ENCODE peak calls at places on chromosomes 2 and 18, in nine cellular contexts. One of them, this sample, is unnamed.

GRCh38 chr2:202541137-202541536 is 93.6 kb upstream of the FAM117B start:
- DNase-seq in G401: peak
- DNase-seq in fibroblast of lung: no peak
- DNase-seq in CD4-positive, alpha-beta T cell: no peak
- DNase-seq in AG04450: no peak
- DNase-seq in MCF 10A: no peak
- DNase-seq in astrocyte of the hippocampus: peak
- DNase-seq in activated T-cell treated with anti-CD3 and anti-CD28 coated beads for 48 hours: no peak
- DNase-seq in RPMI8226: no peak
- DNase-seq in this sample: no peak

GRCh38 chr18:63192171-63192884 is 127.2 kb downstream of the BCL2 start:
- DNase-seq in G401: no peak
- DNase-seq in fibroblast of lung: no peak
- DNase-seq in CD4-positive, alpha-beta T cell: no peak
- DNase-seq in AG04450: no peak
- DNase-seq in MCF 10A: no peak
- DNase-seq in astrocyte of the hippocampus: no peak
- DNase-seq in activated T-cell treated with anti-CD3 and anti-CD28 coated beads for 48 hours: no peak
- DNase-seq in RPMI8226: peak
- DNase-seq in this sample: no peak

GRCh38 chr2:211281430-211282073 is 725.2 kb downstream of the CPS1 start:
- DNase-seq in G401: no peak
- DNase-seq in fibroblast of lung: no peak
- DNase-seq in CD4-positive, alpha-beta T cell: no peak
- DNase-seq in AG04450: no peak
- DNase-seq in MCF 10A: no peak
- DNase-seq in astrocyte of the hippocampus: no peak
- DNase-seq in activated T-cell treated with anti-CD3 and anti-CD28 coated beads for 48 hours: no peak
- DNase-seq in RPMI8226: no peak
- DNase-seq in this sample: no peak

GRCh38 chr2:164784376-164784775 is 57.2 kb downstream of the COBLL1 start:
- DNase-seq in G401: no peak
- DNase-seq in fibroblast of lung: no peak
- DNase-seq in CD4-positive, alpha-beta T cell: no peak
- DNase-seq in AG04450: no peak
- DNase-seq in MCF 10A: no peak
- DNase-seq in astrocyte of the hippocampus: peak
- DNase-seq in activated T-cell treated with anti-CD3 and anti-CD28 coated beads for 48 hours: no peak
- DNase-seq in RPMI8226: no peak
- DNase-seq in this sample: no peak

GRCh38 chr2:65456886-65457285 is 24.5 kb upstream of the SPRED2 start:
- DNase-seq in G401: no peak
- DNase-seq in fibroblast of lung: no peak
- DNase-seq in CD4-positive, alpha-beta T cell: no peak
- DNase-seq in AG04450: no peak
- DNase-seq in MCF 10A: no peak
- DNase-seq in astrocyte of the hippocampus: no peak
- DNase-seq in activated T-cell treated with anti-CD3 and anti-CD28 coated beads for 48 hours: no peak
- DNase-seq in RPMI8226: no peak
- DNase-seq in this sample: no peak

GRCh38 chr2:128309341-128310093 is 9.2 kb downstream of the HS6ST1 start:
- DNase-seq in G401: no peak
- DNase-seq in fibroblast of lung: peak
- DNase-seq in CD4-positive, alpha-beta T cell: no peak
- DNase-seq in AG04450: peak
- DNase-seq in MCF 10A: no peak
- DNase-seq in astrocyte of the hippocampus: no peak
- DNase-seq in activated T-cell treated with anti-CD3 and anti-CD28 coated beads for 48 hours: no peak
- DNase-seq in RPMI8226: peak
- DNase-seq in this sample: peak

GRCh38 chr2:217733461-217733860 is 269.3 kb downstream of the TNS1 start:
- DNase-seq in G401: no peak
- DNase-seq in fibroblast of lung: no peak
- DNase-seq in CD4-positive, alpha-beta T cell: no peak
- DNase-seq in AG04450: no peak
- DNase-seq in MCF 10A: no peak
- DNase-seq in astrocyte of the hippocampus: no peak
- DNase-seq in activated T-cell treated with anti-CD3 and anti-CD28 coated beads for 48 hours: no peak
- DNase-seq in RPMI8226: no peak
- DNase-seq in this sample: no peak

GRCh38 chr2:225002656-225003045 is 39.6 kb downstream of the DOCK10 start:
- DNase-seq in G401: no peak
- DNase-seq in fibroblast of lung: no peak
- DNase-seq in CD4-positive, alpha-beta T cell: peak
- DNase-seq in AG04450: no peak
- DNase-seq in MCF 10A: peak
- DNase-seq in astrocyte of the hippocampus: peak
- DNase-seq in activated T-cell treated with anti-CD3 and anti-CD28 coated beads for 48 hours: no peak
- DNase-seq in RPMI8226: no peak
- DNase-seq in this sample: peak